ENCODE peak calls at places on chromosome 12, in nine cellular contexts. Q is endothelial cell of umbilical vein; V is psoas muscle; S is HCT116; O is foreskin fibroblast; W is dorsolateral prefrontal cortex; H is CD8-positive, alpha-beta T cell; C is endothelial cell; F is GM10248. D is an unnamed sample.

GRCh38 chr12:57730336-57731067 is 8.0 kb downstream of the AGAP2 start:
- DNase-seq in Q (no peak), V (no peak), S (no peak), O (no peak), W (no peak), H (no peak), C (no peak), F (no peak), D (no peak)

GRCh38 chr12:10220398-10221077 is 7.9 kb downstream of the GABARAPL1 start:
- DNase-seq in Q (peak), V (peak), S (no peak), O (peak), W (peak), H (no peak), C (no peak), F (no peak), D (no peak)

GRCh38 chr12:111482464-111482863 is 76.7 kb downstream of the SH2B3 start:
- DNase-seq in Q (no peak), V (no peak), S (no peak), O (no peak), W (no peak), H (no peak), C (no peak), F (no peak), D (no peak)

GRCh38 chr12:102736328-102736727 is 180.7 kb downstream of the PAH start:
- DNase-seq in Q (no peak), V (no peak), S (no peak), O (no peak), W (no peak), H (no peak), C (no peak), F (no peak), D (no peak)

GRCh38 chr12:47881041-47881440 is 23.8 kb downstream of the VDR start:
- DNase-seq in Q (no peak), V (no peak), S (no peak), O (no peak), W (no peak), H (no peak), C (no peak), F (no peak), D (no peak)

GRCh38 chr12:46430340-46430948 is 57.9 kb upstream of the SLC38A2 start:
- DNase-seq in Q (peak), V (no peak), S (peak), O (peak), W (no peak), H (no peak), C (no peak), F (peak), D (no peak)

GRCh38 chr12:16076553-16076952 is 165.4 kb downstream of the DERA start:
- DNase-seq in Q (no peak), V (no peak), S (peak), O (peak), W (no peak), H (no peak), C (peak), F (peak), D (no peak)

GRCh38 chr12:49974231-49974675 is 1.5 kb downstream of the AQP6 start:
- DNase-seq in Q (peak), V (peak), S (no peak), O (peak), W (peak), H (no peak), C (peak), F (no peak), D (no peak)

GRCh38 chr12:107368586-107368985 is 275.2 kb upstream of the CRY1 start:
- DNase-seq in Q (no peak), V (no peak), S (no peak), O (no peak), W (no peak), H (no peak), C (no peak), F (no peak), D (no peak)

GRCh38 chr12:12734561-12735071 is 17.4 kb downstream of the CDKN1B start:
- DNase-seq in Q (no peak), V (no peak), S (no peak), O (no peak), W (no peak), H (no peak), C (no peak), F (no peak), D (no peak)

GRCh38 chr12:132700212-132700913 is 10.3 kb upstream of the PGAM5 start:
- DNase-seq in Q (peak), V (no peak), S (no peak), O (peak), W (no peak), H (no peak), C (no peak), F (no peak), D (no peak)

GRCh38 chr12:47902131-47902639 is 2.6 kb downstream of the VDR start:
- DNase-seq in Q (no peak), V (no peak), S (no peak), O (no peak), W (no peak), H (no peak), C (no peak), F (no peak), D (no peak)

GRCh38 chr12:49232940-49233841 is 31.7 kb upstream of the TUBA1C start:
- DNase-seq in Q (peak), V (peak), S (no peak), O (no peak), W (peak), H (no peak), C (peak), F (no peak), D (peak)

GRCh38 chr12:74415633-74416032 is 122.0 kb upstream of the ATXN7L3B start:
- DNase-seq in Q (peak), V (no peak), S (peak), O (peak), W (no peak), H (no peak), C (peak), F (peak), D (no peak)

GRCh38 chr12:76073561-76073960 is 10.9 kb downstream of the NAP1L1 start:
- DNase-seq in Q (no peak), V (no peak), S (no peak), O (no peak), W (no peak), H (no peak), C (no peak), F (no peak), D (no peak)

GRCh38 chr12:25131270-25131669 is 63.7 kb downstream of the DNAI7 start:
- DNase-seq in Q (no peak), V (no peak), S (no peak), O (no peak), W (no peak), H (no peak), C (no peak), F (no peak), D (no peak)

GRCh38 chr12:62697893-62698292 is 231.3 kb downstream of the MON2 start:
- DNase-seq in Q (peak), V (no peak), S (no peak), O (no peak), W (no peak), H (no peak), C (no peak), F (no peak), D (no peak)

GRCh38 chr12:60071759-60072191 is 475.9 kb downstream of the SLC16A7 start:
- DNase-seq in Q (no peak), V (no peak), S (no peak), O (no peak), W (no peak), H (no peak), C (no peak), F (no peak), D (no peak)

GRCh38 chr12:68279227-68280054 is 26.0 kb upstream of the IL22 start:
- DNase-seq in Q (peak), V (no peak), S (no peak), O (no peak), W (no peak), H (no peak), C (no peak), F (no peak), D (no peak)

GRCh38 chr12:25788707-25789106 is 169.8 kb upstream of the RASSF8 start:
- DNase-seq in Q (peak), V (no peak), S (no peak), O (no peak), W (no peak), H (no peak), C (no peak), F (no peak), D (no peak)

GRCh38 chr12:13223176-13223806 is 26.8 kb downstream of the EMP1 start:
- DNase-seq in Q (no peak), V (no peak), S (no peak), O (peak), W (no peak), H (no peak), C (no peak), F (no peak), D (no peak)

GRCh38 chr12:65948320-65949008 is 124.2 kb downstream of the HMGA2 start:
- DNase-seq in Q (peak), V (peak), S (peak), O (peak), W (peak), H (no peak), C (no peak), F (no peak), D (no peak)

GRCh38 chr12:67804168-67804567 is 155.6 kb downstream of the DYRK2 start:
- DNase-seq in Q (no peak), V (no peak), S (no peak), O (no peak), W (no peak), H (no peak), C (no peak), F (no peak), D (no peak)

GRCh38 chr12:15788266-15789214 is 648 bp downstream of the EPS8 start:
- DNase-seq in Q (peak), V (peak), S (peak), O (peak), W (peak), H (no peak), C (peak), F (peak), D (peak)

GRCh38 chr12:32558941-32559340 is 120.2 kb upstream of the DNM1L start:
- DNase-seq in Q (no peak), V (no peak), S (no peak), O (peak), W (no peak), H (no peak), C (no peak), F (peak), D (no peak)

GRCh38 chr12:32561931-32562341 is 117.2 kb upstream of the DNM1L start:
- DNase-seq in Q (peak), V (no peak), S (no peak), O (peak), W (no peak), H (no peak), C (no peak), F (no peak), D (no peak)

GRCh38 chr12:32559434-32559833 is 119.7 kb upstream of the DNM1L start:
- DNase-seq in Q (no peak), V (no peak), S (no peak), O (no peak), W (no peak), H (no peak), C (no peak), F (no peak), D (no peak)

DNA sequence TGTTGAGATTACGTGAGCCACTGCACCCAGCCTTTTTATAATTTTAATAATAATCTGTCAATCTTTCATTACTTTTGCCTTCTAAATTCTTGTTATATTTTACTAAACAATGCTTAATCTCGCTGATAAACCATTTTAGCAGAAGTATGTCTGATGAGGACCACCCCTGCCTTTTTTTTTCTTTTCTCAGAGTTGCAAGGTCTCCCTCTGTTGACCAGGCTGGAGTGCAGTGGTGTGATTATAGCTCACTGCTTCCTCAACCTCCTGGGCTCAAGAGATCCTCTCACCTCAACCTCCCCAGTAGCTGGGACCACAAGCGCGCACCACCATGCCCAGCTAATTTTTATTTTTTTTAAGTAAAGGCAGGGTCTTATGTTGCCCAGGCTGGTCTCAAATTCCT is 118.6 kb upstream of the DNM1L start:
- DNase-seq in Q (no peak), V (no peak), S (no peak), O (no peak), W (no peak), H (no peak), C (no peak), F (no peak), D (no peak)
- TF ChIP-seq CTCF in Q (no peak), V (no peak), S (no peak), O (no peak), W (no peak), H (no peak), C (no peak), F (no peak), D (no peak)

DNA sequence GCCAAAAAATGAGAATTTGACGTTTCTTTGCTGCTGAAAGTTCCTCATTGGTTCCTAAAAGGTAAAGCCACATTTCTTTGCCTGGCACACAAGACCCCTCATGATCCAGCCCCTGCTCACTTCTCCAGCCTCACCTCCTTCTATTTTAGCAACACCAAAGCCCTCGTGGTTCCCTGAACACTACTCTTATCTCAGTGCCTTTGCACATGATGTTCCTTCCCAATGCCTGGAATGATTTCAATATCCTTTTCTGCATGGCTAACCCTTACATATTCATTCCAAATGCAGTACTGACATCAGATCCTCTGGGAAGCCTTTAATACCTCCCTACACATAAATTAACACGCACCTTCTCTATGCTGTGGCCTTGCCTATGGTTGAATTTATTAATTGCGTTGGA is 39.9 kb downstream of the GLT8D2 start:
- DNase-seq in Q (no peak), V (no peak), S (no peak), O (no peak), W (no peak), H (no peak), C (no peak), F (no peak), D (no peak)
- TF ChIP-seq CTCF in Q (no peak), V (no peak), S (no peak), O (no peak), W (no peak), H (no peak), C (no peak), F (no peak), D (no peak)

GRCh38 chr12:93060666-93061413 is 131.7 kb upstream of the EEA1 start:
- DNase-seq in Q (peak), V (no peak), S (no peak), O (peak), W (no peak), H (no peak), C (no peak), F (peak), D (no peak)
- TF ChIP-seq CTCF in Q (no peak), V (no peak), S (no peak), O (no peak), W (no peak), H (no peak), C (no peak), F (no peak), D (no peak)

GRCh38 chr12:118103601-118104382 is at the start of gene VSIG10:
- DNase-seq in Q (peak), V (peak), S (no peak), O (peak), W (no peak), H (no peak), C (peak), F (peak), D (peak)
- TF ChIP-seq CTCF in Q (no peak), V (no peak), S (no peak), O (no peak), W (no peak), H (no peak), C (no peak), F (no peak), D (peak)

GRCh38 chr12:61365001-61365400 is 895.2 kb upstream of the USP15 start:
- DNase-seq in Q (no peak), V (no peak), S (no peak), O (no peak), W (no peak), H (no peak), C (no peak), F (no peak), D (no peak)

GRCh38 chr12:61362037-61362436 is 898.2 kb upstream of the USP15 start:
- DNase-seq in Q (no peak), V (no peak), S (no peak), O (no peak), W (no peak), H (no peak), C (no peak), F (no peak), D (no peak)

GRCh38 chr12:61367281-61367785 is 892.9 kb upstream of the USP15 start:
- DNase-seq in Q (no peak), V (no peak), S (no peak), O (no peak), W (no peak), H (no peak), C (no peak), F (no peak), D (no peak)
- TF ChIP-seq CTCF in Q (no peak), V (no peak), S (peak), O (peak), W (no peak), H (no peak), C (no peak), F (no peak), D (no peak)

GRCh38 chr12:79174656-79175055 is 310.1 kb downstream of the SYT1 start:
- DNase-seq in Q (peak), V (no peak), S (peak), O (peak), W (no peak), H (no peak), C (no peak), F (no peak), D (no peak)
- TF ChIP-seq CTCF in Q (no peak), V (no peak), S (peak), O (peak), W (no peak), H (no peak), C (no peak), F (no peak), D (peak)

D was measured in progenitor cell of endocrine pancreas.